ENCODE peak calls at places on chromosomes 6 and 20, in six cellular contexts. K, G, E, B, T and A are unnamed samples.

GRCh38 chr6:128754658-128755256 is 128.2 kb upstream of the LAMA2 start:
- DNase-seq in K (no peak), G (no peak), E (no peak), B (no peak), T (no peak), A (no peak)

GRCh38 chr6:165987483-165988305 is 180.0 kb downstream of the TBXT start:
- DNase-seq in K (no peak), G (no peak), E (no peak), B (peak; percentile 69), T (peak; percentile 85), A (peak; percentile 87)

GRCh38 chr20:35502352-35502751 is 27.1 kb downstream of the C20orf173 start:
- DNase-seq in K (no peak), G (no peak), E (no peak), B (no peak), T (no peak), A (no peak)

GRCh38 chr6:6758915-6759654 is 170.6 kb downstream of the LY86 start:
- DNase-seq in K (no peak), G (peak; percentile 61), E (peak; percentile 80), B (peak; percentile 57), T (peak; percentile 16), A (peak; percentile 46)

GRCh38 chr20:44941292-44941691 is 18.9 kb downstream of the TOMM34 start:
- DNase-seq in K (no peak), G (no peak), E (no peak), B (no peak), T (no peak), A (no peak)

GRCh38 chr20:13810446-13810845 is 25.6 kb downstream of the NDUFAF5 start:
- DNase-seq in K (no peak), G (no peak), E (no peak), B (no peak), T (no peak), A (no peak)

GRCh38 chr20:434661-435419 is 26.7 kb downstream of the RBCK1 start:
- DNase-seq in K (no peak), G (no peak), E (peak; percentile 88), B (no peak), T (no peak), A (no peak)

GRCh38 chr6:154683756-154684523 is 49.3 kb upstream of the SCAF8 start:
- DNase-seq in K (no peak), G (peak; percentile 19), E (no peak), B (no peak), T (no peak), A (peak; percentile 26)

GRCh38 chr6:34574647-34575293 is 18.6 kb upstream of the SPDEF start:
- DNase-seq in K (no peak), G (no peak), E (no peak), B (no peak), T (no peak), A (no peak)

GRCh38 chr6:70110128-70111022 is 192.5 kb downstream of the COL9A1 start:
- DNase-seq in K (no peak), G (no peak), E (no peak), B (no peak), T (no peak), A (no peak)

GRCh38 chr6:70375882-70376281 is 37.4 kb upstream of the FAM135A start:
- DNase-seq in K (no peak), G (no peak), E (no peak), B (no peak), T (no peak), A (no peak)

GRCh38 chr6:111087106-111087835 is at the start of gene SLC16A10:
- DNase-seq in K (peak; percentile 21), G (peak; percentile 49), E (peak; percentile 92), B (peak; percentile 80), T (no peak), A (no peak)

GRCh38 chr6:121333196-121333595 is 1.1 kb downstream of the TBC1D32 start:
- DNase-seq in K (no peak), G (no peak), E (no peak), B (no peak), T (no peak), A (no peak)

GRCh38 chr6:157893238-157893637 is 70.2 kb downstream of the SNX9 start:
- DNase-seq in K (no peak), G (no peak), E (no peak), B (no peak), T (no peak), A (no peak)

GRCh38 chr6:154258064-154258757 is 98.4 kb downstream of the IPCEF1 start:
- DNase-seq in K (no peak), G (no peak), E (no peak), B (no peak), T (no peak), A (no peak)

GRCh38 chr20:64055893-64056638 is 6.6 kb upstream of the SOX18 start:
- DNase-seq in K (no peak), G (peak; percentile 10), E (no peak), B (no peak), T (no peak), A (no peak)

GRCh38 chr6:108665495-108666196 is 104.9 kb downstream of the FOXO3 start:
- DNase-seq in K (no peak), G (peak; percentile 18), E (no peak), B (no peak), T (no peak), A (no peak)

GRCh38 chr6:144710207-144710606 is 425.1 kb downstream of the UTRN start:
- DNase-seq in K (peak; percentile 40), G (peak; percentile 91), E (no peak), B (no peak), T (peak; percentile 42), A (peak; percentile 63)

GRCh38 chr20:47549671-47550070 is 48.0 kb downstream of the NCOA3 start:
- DNase-seq in K (no peak), G (no peak), E (no peak), B (no peak), T (no peak), A (no peak)

GRCh38 chr6:12082368-12082767 is 70.3 kb downstream of the HIVEP1 start:
- DNase-seq in K (no peak), G (no peak), E (no peak), B (no peak), T (no peak), A (no peak)

GRCh38 chr6:19839788-19840187 is 2.6 kb downstream of the ID4 start:
- DNase-seq in K (no peak), G (no peak), E (no peak), B (no peak), T (no peak), A (no peak)
- TF ChIP-seq CTCF in K (no peak), G (no peak), E (no peak), B (no peak), T (no peak), A (no peak)

GRCh38 chr6:125913864-125914351 is 42.7 kb upstream of the HINT3 start:
- DNase-seq in K (no peak), G (peak; percentile 94), E (no peak), B (no peak), T (peak; percentile 94), A (peak; percentile 90)
- H3K4me3 ChIP-seq in K (no peak overlapping the region), G (peak overlapping the region; percentile 56), E (no peak overlapping the region), B (no peak overlapping the region), T (no peak overlapping the region), A (no peak overlapping the region)

GRCh38 chr6:79648315-79648714 is 17.2 kb downstream of the SH3BGRL2 start:
- DNase-seq in K (no peak), G (no peak), E (no peak), B (no peak), T (no peak), A (no peak)

GRCh38 chr6:79649016-79649415 is 17.9 kb downstream of the SH3BGRL2 start:
- DNase-seq in K (no peak), G (no peak), E (no peak), B (no peak), T (no peak), A (no peak)

GRCh38 chr6:79650943-79651342 is 19.8 kb downstream of the SH3BGRL2 start:
- DNase-seq in K (no peak), G (no peak), E (no peak), B (no peak), T (no peak), A (no peak)

GRCh38 chr6:79647756-79648155 is 16.6 kb downstream of the SH3BGRL2 start:
- DNase-seq in K (no peak), G (no peak), E (no peak), B (no peak), T (no peak), A (no peak)

DNA sequence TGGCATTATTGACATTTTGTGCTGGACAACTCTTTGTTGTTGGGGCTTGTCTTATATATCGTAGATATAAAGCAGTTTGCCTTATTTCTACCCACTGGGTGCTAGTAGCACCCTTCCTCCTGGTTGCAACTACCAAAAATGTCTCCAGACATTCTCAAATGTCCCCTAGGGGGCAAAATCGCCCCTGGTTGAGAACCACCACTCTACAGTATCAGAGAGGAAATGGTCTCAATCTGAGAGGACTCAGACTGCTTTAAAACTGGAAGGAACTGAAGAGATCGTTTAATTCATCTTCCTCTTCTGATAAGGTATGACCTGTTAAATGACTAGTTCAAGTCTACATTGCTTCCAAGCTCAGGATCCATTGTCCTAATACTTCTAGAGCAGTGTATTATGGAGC is 14.9 kb downstream of the SH3BGRL2 start:
- DNase-seq in K (no peak), G (no peak), E (no peak), B (no peak), T (no peak), A (no peak)
- TF ChIP-seq CTCF in K (no peak), G (peak; percentile 25), E (no peak), B (no peak), T (no peak), A (no peak)

GRCh38 chr6:26354162-26354561 is 10.8 kb upstream of the BTN3A2 start:
- DNase-seq in K (no peak), G (peak; percentile 65), E (no peak), B (no peak), T (no peak), A (no peak)

GRCh38 chr6:26352315-26352714 is 12.7 kb upstream of the BTN3A2 start:
- DNase-seq in K (no peak), G (no peak), E (no peak), B (no peak), T (no peak), A (no peak)

GRCh38 chr6:26351544-26351953 is 13.4 kb upstream of the BTN3A2 start:
- DNase-seq in K (no peak), G (peak; percentile 90), E (no peak), B (no peak), T (peak; percentile 83), A (peak; percentile 58)

GRCh38 chr6:26358511-26358981 is 6.5 kb upstream of the BTN3A2 start:
- DNase-seq in K (no peak), G (no peak), E (no peak), B (no peak), T (no peak), A (no peak)

DNA sequence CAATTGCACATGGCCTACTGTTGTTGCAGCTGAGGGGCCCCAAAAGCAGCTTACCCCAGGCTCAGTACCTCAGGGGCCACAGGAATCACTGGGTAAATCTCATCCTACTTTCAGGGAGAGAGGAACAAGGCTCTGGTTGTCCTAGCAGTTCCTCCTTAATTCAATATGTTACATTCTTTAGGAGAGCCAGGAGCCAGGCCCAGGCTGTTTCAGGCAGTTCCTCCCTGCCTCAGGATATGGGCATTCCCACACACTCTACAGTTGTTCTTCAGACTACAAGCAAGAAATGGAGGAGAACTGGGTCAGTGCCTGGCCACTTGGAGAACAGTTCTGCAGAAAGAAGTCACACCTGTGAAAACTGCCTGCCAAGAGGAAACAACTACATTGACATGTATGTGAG is 9.6 kb upstream of the BTN3A2 start:
- DNase-seq in K (peak; percentile 45), G (no peak), E (no peak), B (no peak), T (no peak), A (no peak)
- H3K4me3 ChIP-seq in K (no peak overlapping the region), G (no peak overlapping the region), E (no peak overlapping the region), B (no peak overlapping the region), T (no peak overlapping the region), A (no peak overlapping the region)

DNA sequence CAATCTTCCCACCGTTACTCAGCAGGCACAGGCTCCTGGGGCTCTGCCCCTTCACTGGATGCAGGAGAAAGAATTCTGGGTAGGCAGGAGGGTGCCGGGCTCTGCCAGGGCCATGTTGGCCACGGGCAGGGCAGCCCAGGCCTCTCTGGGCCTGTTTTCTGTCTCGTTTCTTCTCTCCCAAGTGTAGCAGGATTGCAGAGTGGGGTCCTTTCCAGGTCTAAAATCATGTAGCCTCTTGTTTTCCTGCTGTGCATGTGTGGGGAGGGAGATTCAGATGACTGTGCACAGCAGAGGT is 112.7 kb downstream of the DLL1 start:
- DNase-seq in K (no peak), G (peak; percentile 37), E (no peak), B (no peak), T (no peak), A (no peak)
- TF ChIP-seq CTCF in K (no peak), G (no peak), E (no peak), B (no peak), T (no peak), A (no peak)